ENCODE peak calls at places on chromosomes 11 and 22, in six cellular contexts. One of them, this sample, is unnamed.
A peak's percentile ranks its signal among the peaks of the same experiment; 100 is the strongest.

GRCh38 chr22:37639070-37639760 is at the start of gene SH3BP1:
- DNase-seq in HCT116: no peak
- DNase-seq in mammary epithelial cell: peak; percentile 32
- DNase-seq in left ventricle myocardium inferior: peak; percentile 68
- DNase-seq in brain microvascular endothelial cell: no peak
- DNase-seq in cardiac muscle cell: peak; percentile 53
- DNase-seq in this sample: no peak

GRCh38 chr11:12687216-12687623 is 13.0 kb downstream of the TEAD1 start:
- DNase-seq in HCT116: no peak
- DNase-seq in mammary epithelial cell: no peak
- DNase-seq in left ventricle myocardium inferior: no peak
- DNase-seq in brain microvascular endothelial cell: no peak
- DNase-seq in cardiac muscle cell: no peak
- DNase-seq in this sample: no peak

GRCh38 chr22:49323751-49324415 is 503.8 kb downstream of the BRD1 start:
- DNase-seq in HCT116: no peak
- DNase-seq in mammary epithelial cell: no peak
- DNase-seq in left ventricle myocardium inferior: no peak
- DNase-seq in brain microvascular endothelial cell: no peak
- DNase-seq in cardiac muscle cell: no peak
- DNase-seq in this sample: no peak

GRCh38 chr11:124302291-124302690 is 11.5 kb downstream of the OR8D1 start:
- DNase-seq in HCT116: no peak
- DNase-seq in mammary epithelial cell: no peak
- DNase-seq in left ventricle myocardium inferior: no peak
- DNase-seq in brain microvascular endothelial cell: no peak
- DNase-seq in cardiac muscle cell: no peak
- DNase-seq in this sample: no peak

GRCh38 chr11:47928426-47928825 is 51.9 kb upstream of the PTPRJ start:
- DNase-seq in HCT116: no peak
- DNase-seq in mammary epithelial cell: no peak
- DNase-seq in left ventricle myocardium inferior: no peak
- DNase-seq in brain microvascular endothelial cell: no peak
- DNase-seq in cardiac muscle cell: no peak
- DNase-seq in this sample: no peak

GRCh38 chr11:104105155-104105554 is 58.8 kb downstream of the PDGFD start:
- DNase-seq in HCT116: no peak
- DNase-seq in mammary epithelial cell: no peak
- DNase-seq in left ventricle myocardium inferior: no peak
- DNase-seq in brain microvascular endothelial cell: no peak
- DNase-seq in cardiac muscle cell: no peak
- DNase-seq in this sample: peak; percentile 53

GRCh38 chr22:32583921-32584335 is 109.3 kb downstream of the FBXO7 start:
- DNase-seq in HCT116: no peak
- DNase-seq in mammary epithelial cell: no peak
- DNase-seq in left ventricle myocardium inferior: no peak
- DNase-seq in brain microvascular endothelial cell: no peak
- DNase-seq in cardiac muscle cell: peak; percentile 69
- DNase-seq in this sample: no peak

GRCh38 chr22:29152045-29152380 is 53.7 kb upstream of the EMID1 start:
- DNase-seq in HCT116: no peak
- DNase-seq in mammary epithelial cell: no peak
- DNase-seq in left ventricle myocardium inferior: no peak
- DNase-seq in brain microvascular endothelial cell: no peak
- DNase-seq in cardiac muscle cell: no peak
- DNase-seq in this sample: no peak

GRCh38 chr22:42273855-42274451 is 3.5 kb upstream of the TCF20 start:
- DNase-seq in HCT116: no peak
- DNase-seq in mammary epithelial cell: no peak
- DNase-seq in left ventricle myocardium inferior: no peak
- DNase-seq in brain microvascular endothelial cell: no peak
- DNase-seq in cardiac muscle cell: no peak
- DNase-seq in this sample: no peak

GRCh38 chr11:70549386-70549785 is 151.1 kb downstream of the CTTN start:
- DNase-seq in HCT116: no peak
- DNase-seq in mammary epithelial cell: no peak
- DNase-seq in left ventricle myocardium inferior: no peak
- DNase-seq in brain microvascular endothelial cell: no peak
- DNase-seq in cardiac muscle cell: no peak
- DNase-seq in this sample: no peak

GRCh38 chr22:19641983-19642451 is 72.3 kb upstream of the SEPTIN5 start:
- DNase-seq in HCT116: no peak
- DNase-seq in mammary epithelial cell: no peak
- DNase-seq in left ventricle myocardium inferior: no peak
- DNase-seq in brain microvascular endothelial cell: no peak
- DNase-seq in cardiac muscle cell: no peak
- DNase-seq in this sample: no peak

GRCh38 chr11:29268733-29269132 is 748.1 kb downstream of the KCNA4 start:
- DNase-seq in HCT116: no peak
- DNase-seq in mammary epithelial cell: no peak
- DNase-seq in left ventricle myocardium inferior: no peak
- DNase-seq in brain microvascular endothelial cell: no peak
- DNase-seq in cardiac muscle cell: no peak
- DNase-seq in this sample: no peak

GRCh38 chr11:29271616-29272015 is 745.2 kb downstream of the KCNA4 start:
- DNase-seq in HCT116: no peak
- DNase-seq in mammary epithelial cell: no peak
- DNase-seq in left ventricle myocardium inferior: no peak
- DNase-seq in brain microvascular endothelial cell: no peak
- DNase-seq in cardiac muscle cell: no peak
- DNase-seq in this sample: peak; percentile 7

DNA sequence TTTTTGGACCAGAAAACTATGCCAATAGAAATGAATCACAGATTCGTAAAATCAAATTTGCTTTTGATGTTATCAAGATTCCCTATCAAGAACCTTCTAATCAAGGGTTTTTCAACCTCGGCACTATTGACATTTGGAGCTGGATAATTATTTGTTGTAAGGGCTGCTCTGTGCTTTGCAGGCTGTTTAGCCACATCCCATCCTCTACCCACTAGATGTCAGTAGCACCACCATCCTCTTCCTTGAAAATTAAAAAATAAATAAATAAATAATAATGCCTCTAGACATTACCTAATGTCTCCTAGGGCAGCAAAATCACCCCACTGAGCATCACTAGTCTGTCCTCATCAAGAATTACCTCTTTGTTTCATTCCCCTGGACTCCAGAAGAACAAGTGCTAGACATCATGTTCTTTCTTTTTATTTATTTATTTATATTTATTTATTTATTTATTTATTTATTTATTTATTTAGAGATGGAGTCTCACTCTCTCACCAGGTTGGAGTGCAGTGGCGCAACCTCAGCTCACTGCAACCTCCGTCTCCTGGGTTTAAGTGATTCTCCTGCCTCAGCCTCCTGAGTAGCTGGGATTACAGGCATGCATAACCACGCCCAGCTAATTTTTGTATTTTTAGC is 744.7 kb downstream of the KCNA4 start:
- DNase-seq in HCT116: peak; percentile 38
- DNase-seq in mammary epithelial cell: peak; percentile 51
- DNase-seq in left ventricle myocardium inferior: no peak
- DNase-seq in brain microvascular endothelial cell: peak; percentile 56
- DNase-seq in cardiac muscle cell: peak; percentile 63
- DNase-seq in this sample: peak; percentile 59
- TF ChIP-seq CTCF in HCT116: peak; percentile 41
- TF ChIP-seq CTCF in mammary epithelial cell: peak; percentile 72
- TF ChIP-seq CTCF in left ventricle myocardium inferior: no peak
- TF ChIP-seq CTCF in brain microvascular endothelial cell: peak; percentile 74
- TF ChIP-seq CTCF in cardiac muscle cell: peak; percentile 67
- TF ChIP-seq CTCF in this sample: peak; percentile 57

GRCh38 chr11:2901196-2901796 is 15.7 kb upstream of the CDKN1C start:
- DNase-seq in HCT116: no peak
- DNase-seq in mammary epithelial cell: no peak
- DNase-seq in left ventricle myocardium inferior: no peak
- DNase-seq in brain microvascular endothelial cell: no peak
- DNase-seq in cardiac muscle cell: no peak
- DNase-seq in this sample: no peak

GRCh38 chr11:2901854-2902783 is 16.5 kb upstream of the CDKN1C start:
- DNase-seq in HCT116: peak; percentile 74
- DNase-seq in mammary epithelial cell: peak; percentile 84
- DNase-seq in left ventricle myocardium inferior: peak; percentile 95
- DNase-seq in brain microvascular endothelial cell: peak; percentile 86
- DNase-seq in cardiac muscle cell: peak; percentile 92
- DNase-seq in this sample: peak; percentile 98

GRCh38 chr11:2903672-2904011 is 18.1 kb upstream of the CDKN1C start:
- DNase-seq in HCT116: no peak
- DNase-seq in mammary epithelial cell: no peak
- DNase-seq in left ventricle myocardium inferior: no peak
- DNase-seq in brain microvascular endothelial cell: no peak
- DNase-seq in cardiac muscle cell: no peak
- DNase-seq in this sample: no peak

GRCh38 chr11:2904153-2905052 is 18.8 kb upstream of the CDKN1C start:
- DNase-seq in HCT116: no peak
- DNase-seq in mammary epithelial cell: no peak
- DNase-seq in left ventricle myocardium inferior: no peak
- DNase-seq in brain microvascular endothelial cell: no peak
- DNase-seq in cardiac muscle cell: no peak
- DNase-seq in this sample: no peak

GRCh38 chr11:2902784-2903671 is 17.5 kb upstream of the CDKN1C start:
- DNase-seq in HCT116: no peak
- DNase-seq in mammary epithelial cell: no peak
- DNase-seq in left ventricle myocardium inferior: no peak
- DNase-seq in brain microvascular endothelial cell: no peak
- DNase-seq in cardiac muscle cell: no peak
- DNase-seq in this sample: no peak
- H3K4me3 ChIP-seq in HCT116: peak overlapping the region; percentile 70
- H3K4me3 ChIP-seq in mammary epithelial cell: peak overlapping the region; percentile 61
- H3K4me3 ChIP-seq in left ventricle myocardium inferior: peak overlapping the region; percentile 74
- H3K4me3 ChIP-seq in brain microvascular endothelial cell: peak overlapping the region; percentile 64
- H3K4me3 ChIP-seq in cardiac muscle cell: peak overlapping the region; percentile 68
- H3K4me3 ChIP-seq in this sample: peak overlapping the region; percentile 74

GRCh38 chr11:119671561-119672015 is 57.4 kb downstream of the NECTIN1 start:
- DNase-seq in HCT116: no peak
- DNase-seq in mammary epithelial cell: no peak
- DNase-seq in left ventricle myocardium inferior: peak; percentile 56
- DNase-seq in brain microvascular endothelial cell: peak; percentile 8
- DNase-seq in cardiac muscle cell: peak; percentile 68
- DNase-seq in this sample: peak; percentile 39

GRCh38 chr11:119671048-119671447 is 58.0 kb downstream of the NECTIN1 start:
- DNase-seq in HCT116: no peak
- DNase-seq in mammary epithelial cell: no peak
- DNase-seq in left ventricle myocardium inferior: peak; percentile 89
- DNase-seq in brain microvascular endothelial cell: peak; percentile 62
- DNase-seq in cardiac muscle cell: peak; percentile 97
- DNase-seq in this sample: peak; percentile 94

GRCh38 chr11:119672597-119672996 is 56.4 kb downstream of the NECTIN1 start:
- DNase-seq in HCT116: no peak
- DNase-seq in mammary epithelial cell: no peak
- DNase-seq in left ventricle myocardium inferior: no peak
- DNase-seq in brain microvascular endothelial cell: no peak
- DNase-seq in cardiac muscle cell: no peak
- DNase-seq in this sample: no peak

GRCh38 chr11:119676461-119677020 is 52.5 kb downstream of the NECTIN1 start:
- DNase-seq in HCT116: no peak
- DNase-seq in mammary epithelial cell: no peak
- DNase-seq in left ventricle myocardium inferior: no peak
- DNase-seq in brain microvascular endothelial cell: peak; percentile 40
- DNase-seq in cardiac muscle cell: peak; percentile 19
- DNase-seq in this sample: peak; percentile 58

DNA sequence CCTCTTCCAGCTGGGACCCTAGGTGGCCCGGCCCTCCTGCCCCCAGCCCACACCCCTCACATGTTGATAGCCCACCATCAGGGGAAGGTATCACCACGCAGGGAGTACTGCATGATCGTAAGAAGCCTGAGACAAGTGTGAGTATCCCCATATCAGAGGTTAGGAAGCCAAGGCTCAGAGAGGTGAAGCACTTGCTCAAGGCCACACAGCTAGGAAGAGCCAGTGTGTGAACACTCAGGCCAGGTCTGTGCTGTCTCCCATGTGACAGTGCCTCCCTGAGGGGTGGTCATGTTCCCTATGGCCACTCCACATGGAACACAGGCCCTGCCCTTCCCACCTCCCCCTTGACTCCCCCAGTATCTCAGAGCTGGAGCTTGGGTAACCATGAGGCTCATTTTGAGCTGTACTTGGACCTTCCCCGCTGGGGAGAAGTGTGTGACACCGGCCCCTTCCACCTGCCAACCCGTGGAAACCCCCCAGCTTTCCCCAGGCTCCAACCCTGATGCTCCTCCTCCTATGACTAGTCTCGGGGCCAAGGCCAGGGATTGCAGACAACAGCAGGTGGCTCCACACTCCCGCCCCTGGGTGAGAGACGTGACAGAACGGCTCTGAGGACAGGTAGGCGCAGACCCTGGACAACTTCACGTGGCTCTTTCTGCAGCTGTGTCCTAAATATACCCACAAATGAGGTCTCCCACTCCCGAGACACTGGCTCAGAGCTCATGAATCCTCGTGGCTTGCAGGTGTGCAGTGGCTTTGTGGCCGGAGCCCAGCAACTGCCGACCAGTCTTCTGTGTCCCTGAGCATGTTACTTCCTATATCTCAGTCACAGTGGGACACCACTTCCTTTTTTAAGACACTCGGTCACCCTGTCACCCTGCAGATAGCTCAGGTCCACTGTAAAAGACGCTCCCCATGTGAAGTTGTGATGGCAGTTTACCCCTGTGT is 55.3 kb downstream of the NECTIN1 start:
- DNase-seq in HCT116: no peak
- DNase-seq in mammary epithelial cell: no peak
- DNase-seq in left ventricle myocardium inferior: no peak
- DNase-seq in brain microvascular endothelial cell: no peak
- DNase-seq in cardiac muscle cell: no peak
- DNase-seq in this sample: no peak
- TF ChIP-seq CTCF in HCT116: peak; percentile 27
- TF ChIP-seq CTCF in mammary epithelial cell: peak; percentile 30
- TF ChIP-seq CTCF in left ventricle myocardium inferior: no peak
- TF ChIP-seq CTCF in brain microvascular endothelial cell: no peak
- TF ChIP-seq CTCF in cardiac muscle cell: no peak
- TF ChIP-seq CTCF in this sample: no peak

GRCh38 chr22:24106385-24107381 is 74.6 kb upstream of the SUSD2 start:
- DNase-seq in HCT116: no peak
- DNase-seq in mammary epithelial cell: no peak
- DNase-seq in left ventricle myocardium inferior: peak; percentile 25
- DNase-seq in brain microvascular endothelial cell: no peak
- DNase-seq in cardiac muscle cell: no peak
- DNase-seq in this sample: peak; percentile 21
- H3K4me3 ChIP-seq in HCT116: no peak overlapping the region
- H3K4me3 ChIP-seq in mammary epithelial cell: no peak overlapping the region
- H3K4me3 ChIP-seq in left ventricle myocardium inferior: no peak overlapping the region
- H3K4me3 ChIP-seq in brain microvascular endothelial cell: no peak overlapping the region
- H3K4me3 ChIP-seq in cardiac muscle cell: no peak overlapping the region
- H3K4me3 ChIP-seq in this sample: no peak overlapping the region